ENCODE peak calls at places on chromosomes 4 and X, in seven cellular contexts. One of them, this sample, is unnamed.
A peak's percentile ranks its signal among the peaks of the same experiment; 100 is the strongest.

GRCh38 chr4:76758290-76758882 is 139.6 kb downstream of the SOWAHB start:
- DNase-seq in neural progenitor cell: peak; percentile 51
- DNase-seq in lower lobe of right lung: no peak
- DNase-seq in PC-3: peak; percentile 70
- DNase-seq in kidney: no peak
- DNase-seq in CD8-positive, alpha-beta memory T cell: no peak
- DNase-seq in naive thymus-derived CD4-positive, alpha-beta T cell: no peak
- DNase-seq in this sample: no peak

GRCh38 chr4:25129926-25130325 is 30.3 kb downstream of the SEPSECS start:
- DNase-seq in neural progenitor cell: no peak
- DNase-seq in lower lobe of right lung: no peak
- DNase-seq in PC-3: no peak
- DNase-seq in kidney: no peak
- DNase-seq in CD8-positive, alpha-beta memory T cell: no peak
- DNase-seq in naive thymus-derived CD4-positive, alpha-beta T cell: no peak
- DNase-seq in this sample: no peak

GRCh38 chrX:113512700-113513395 is 672.2 kb upstream of the AMOT start:
- DNase-seq in neural progenitor cell: no peak
- DNase-seq in lower lobe of right lung: no peak
- DNase-seq in PC-3: peak; percentile 84
- DNase-seq in kidney: no peak
- DNase-seq in CD8-positive, alpha-beta memory T cell: no peak
- DNase-seq in naive thymus-derived CD4-positive, alpha-beta T cell: no peak
- DNase-seq in this sample: no peak

GRCh38 chrX:68732906-68733493 is 85.5 kb downstream of the STARD8 start:
- DNase-seq in neural progenitor cell: peak; percentile 76
- DNase-seq in lower lobe of right lung: peak; percentile 69
- DNase-seq in PC-3: peak; percentile 71
- DNase-seq in kidney: peak; percentile 81
- DNase-seq in CD8-positive, alpha-beta memory T cell: peak; percentile 62
- DNase-seq in naive thymus-derived CD4-positive, alpha-beta T cell: peak; percentile 37
- DNase-seq in this sample: peak; percentile 85

GRCh38 chr4:81650871-81651270 is 179.2 kb upstream of the RASGEF1B start:
- DNase-seq in neural progenitor cell: no peak
- DNase-seq in lower lobe of right lung: no peak
- DNase-seq in PC-3: no peak
- DNase-seq in kidney: no peak
- DNase-seq in CD8-positive, alpha-beta memory T cell: no peak
- DNase-seq in naive thymus-derived CD4-positive, alpha-beta T cell: no peak
- DNase-seq in this sample: no peak

GRCh38 chr4:157052429-157053040 is 23.4 kb upstream of the GLRB start:
- DNase-seq in neural progenitor cell: no peak
- DNase-seq in lower lobe of right lung: no peak
- DNase-seq in PC-3: no peak
- DNase-seq in kidney: no peak
- DNase-seq in CD8-positive, alpha-beta memory T cell: no peak
- DNase-seq in naive thymus-derived CD4-positive, alpha-beta T cell: no peak
- DNase-seq in this sample: no peak

GRCh38 chrX:121558886-121559285 is 511.5 kb downstream of the GLUD2 start:
- DNase-seq in neural progenitor cell: no peak
- DNase-seq in lower lobe of right lung: no peak
- DNase-seq in PC-3: no peak
- DNase-seq in kidney: no peak
- DNase-seq in CD8-positive, alpha-beta memory T cell: no peak
- DNase-seq in naive thymus-derived CD4-positive, alpha-beta T cell: no peak
- DNase-seq in this sample: no peak

GRCh38 chr4:38313999-38314561 is 349.9 kb upstream of the KLF3 start:
- DNase-seq in neural progenitor cell: no peak
- DNase-seq in lower lobe of right lung: no peak
- DNase-seq in PC-3: peak; percentile 79
- DNase-seq in kidney: no peak
- DNase-seq in CD8-positive, alpha-beta memory T cell: no peak
- DNase-seq in naive thymus-derived CD4-positive, alpha-beta T cell: no peak
- DNase-seq in this sample: no peak

GRCh38 chrX:99857455-99857854 is 552.6 kb downstream of the PCDH19 start:
- DNase-seq in neural progenitor cell: peak; percentile 3
- DNase-seq in lower lobe of right lung: no peak
- DNase-seq in PC-3: no peak
- DNase-seq in kidney: no peak
- DNase-seq in CD8-positive, alpha-beta memory T cell: no peak
- DNase-seq in naive thymus-derived CD4-positive, alpha-beta T cell: no peak
- DNase-seq in this sample: no peak

GRCh38 chrX:38474543-38474942 is 86.8 kb upstream of the TSPAN7 start:
- DNase-seq in neural progenitor cell: no peak
- DNase-seq in lower lobe of right lung: no peak
- DNase-seq in PC-3: no peak
- DNase-seq in kidney: no peak
- DNase-seq in CD8-positive, alpha-beta memory T cell: no peak
- DNase-seq in naive thymus-derived CD4-positive, alpha-beta T cell: no peak
- DNase-seq in this sample: no peak

GRCh38 chrX:9339603-9340569 is 125.0 kb upstream of the TBL1X start:
- DNase-seq in neural progenitor cell: no peak
- DNase-seq in lower lobe of right lung: no peak
- DNase-seq in PC-3: no peak
- DNase-seq in kidney: peak; percentile 81
- DNase-seq in CD8-positive, alpha-beta memory T cell: peak; percentile 56
- DNase-seq in naive thymus-derived CD4-positive, alpha-beta T cell: peak; percentile 41
- DNase-seq in this sample: peak; percentile 83

GRCh38 chr4:24849662-24850280 is 54.4 kb downstream of the SOD3 start:
- DNase-seq in neural progenitor cell: no peak
- DNase-seq in lower lobe of right lung: no peak
- DNase-seq in PC-3: no peak
- DNase-seq in kidney: no peak
- DNase-seq in CD8-positive, alpha-beta memory T cell: no peak
- DNase-seq in naive thymus-derived CD4-positive, alpha-beta T cell: no peak
- DNase-seq in this sample: no peak

GRCh38 chr4:184451726-184452125 is 22.6 kb downstream of the IRF2 start:
- DNase-seq in neural progenitor cell: no peak
- DNase-seq in lower lobe of right lung: no peak
- DNase-seq in PC-3: no peak
- DNase-seq in kidney: no peak
- DNase-seq in CD8-positive, alpha-beta memory T cell: no peak
- DNase-seq in naive thymus-derived CD4-positive, alpha-beta T cell: no peak
- DNase-seq in this sample: no peak

GRCh38 chr4:184450743-184451142 is 23.6 kb downstream of the IRF2 start:
- DNase-seq in neural progenitor cell: no peak
- DNase-seq in lower lobe of right lung: no peak
- DNase-seq in PC-3: no peak
- DNase-seq in kidney: no peak
- DNase-seq in CD8-positive, alpha-beta memory T cell: no peak
- DNase-seq in naive thymus-derived CD4-positive, alpha-beta T cell: no peak
- DNase-seq in this sample: no peak

GRCh38 chr4:184447664-184448063 is 26.7 kb downstream of the IRF2 start:
- DNase-seq in neural progenitor cell: no peak
- DNase-seq in lower lobe of right lung: no peak
- DNase-seq in PC-3: no peak
- DNase-seq in kidney: no peak
- DNase-seq in CD8-positive, alpha-beta memory T cell: no peak
- DNase-seq in naive thymus-derived CD4-positive, alpha-beta T cell: no peak
- DNase-seq in this sample: no peak

GRCh38 chr4:184448828-184449227 is 25.5 kb downstream of the IRF2 start:
- DNase-seq in neural progenitor cell: peak; percentile 33
- DNase-seq in lower lobe of right lung: peak; percentile 51
- DNase-seq in PC-3: no peak
- DNase-seq in kidney: no peak
- DNase-seq in CD8-positive, alpha-beta memory T cell: no peak
- DNase-seq in naive thymus-derived CD4-positive, alpha-beta T cell: peak; percentile 6
- DNase-seq in this sample: no peak

GRCh38 chr4:184450045-184450444 is 24.3 kb downstream of the IRF2 start:
- DNase-seq in neural progenitor cell: no peak
- DNase-seq in lower lobe of right lung: no peak
- DNase-seq in PC-3: peak; percentile 44
- DNase-seq in kidney: no peak
- DNase-seq in CD8-positive, alpha-beta memory T cell: no peak
- DNase-seq in naive thymus-derived CD4-positive, alpha-beta T cell: no peak
- DNase-seq in this sample: no peak
- H3K27ac ChIP-seq in neural progenitor cell: no peak overlapping the region
- H3K27ac ChIP-seq in lower lobe of right lung: peak overlapping the region; percentile 79
- H3K27ac ChIP-seq in PC-3: no peak overlapping the region
- H3K27ac ChIP-seq in kidney: peak overlapping the region; percentile 96
- H3K27ac ChIP-seq in CD8-positive, alpha-beta memory T cell: no peak overlapping the region
- H3K27ac ChIP-seq in naive thymus-derived CD4-positive, alpha-beta T cell: no peak overlapping the region
- H3K27ac ChIP-seq in this sample: peak overlapping the region; percentile 85

DNA sequence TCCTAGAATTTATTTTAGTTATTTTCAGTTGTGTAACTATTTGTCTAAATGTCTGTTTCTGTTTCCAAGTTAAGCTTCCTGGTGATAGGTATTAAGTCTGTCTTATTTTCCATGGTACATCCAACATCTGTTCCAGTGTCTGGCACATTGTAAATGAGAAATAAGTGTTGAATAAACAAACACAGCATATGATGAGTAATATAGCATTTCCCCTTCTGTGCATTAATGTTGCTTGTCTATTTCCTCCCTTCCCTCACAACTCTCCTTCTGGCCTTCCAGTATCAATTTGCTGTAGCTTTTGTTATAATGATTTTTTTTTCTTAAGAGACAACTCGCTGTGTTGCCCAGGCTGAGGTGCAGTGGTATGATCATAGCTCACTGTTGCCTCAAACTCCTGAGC is 36.1 kb downstream of the COPS4 start:
- DNase-seq in neural progenitor cell: no peak
- DNase-seq in lower lobe of right lung: no peak
- DNase-seq in PC-3: peak; percentile 30
- DNase-seq in kidney: no peak
- DNase-seq in CD8-positive, alpha-beta memory T cell: no peak
- DNase-seq in naive thymus-derived CD4-positive, alpha-beta T cell: no peak
- DNase-seq in this sample: no peak
- H3K27ac ChIP-seq in neural progenitor cell: no peak overlapping the region
- H3K27ac ChIP-seq in lower lobe of right lung: no peak overlapping the region
- H3K27ac ChIP-seq in PC-3: no peak overlapping the region
- H3K27ac ChIP-seq in kidney: no peak overlapping the region
- H3K27ac ChIP-seq in CD8-positive, alpha-beta memory T cell: no peak overlapping the region
- H3K27ac ChIP-seq in naive thymus-derived CD4-positive, alpha-beta T cell: no peak overlapping the region
- H3K27ac ChIP-seq in this sample: no peak overlapping the region

GRCh38 chr4:110869114-110869513 is 246.2 kb upstream of the PITX2 start:
- DNase-seq in neural progenitor cell: no peak
- DNase-seq in lower lobe of right lung: no peak
- DNase-seq in PC-3: no peak
- DNase-seq in kidney: no peak
- DNase-seq in CD8-positive, alpha-beta memory T cell: no peak
- DNase-seq in naive thymus-derived CD4-positive, alpha-beta T cell: no peak
- DNase-seq in this sample: no peak
- H3K27ac ChIP-seq in neural progenitor cell: no peak overlapping the region
- H3K27ac ChIP-seq in lower lobe of right lung: no peak overlapping the region
- H3K27ac ChIP-seq in PC-3: no peak overlapping the region
- H3K27ac ChIP-seq in kidney: no peak overlapping the region
- H3K27ac ChIP-seq in CD8-positive, alpha-beta memory T cell: no peak overlapping the region
- H3K27ac ChIP-seq in naive thymus-derived CD4-positive, alpha-beta T cell: no peak overlapping the region
- H3K27ac ChIP-seq in this sample: no peak overlapping the region

GRCh38 chr4:75718529-75718928 is 5.8 kb upstream of the USO1 start:
- DNase-seq in neural progenitor cell: no peak
- DNase-seq in lower lobe of right lung: no peak
- DNase-seq in PC-3: peak; percentile 35
- DNase-seq in kidney: no peak
- DNase-seq in CD8-positive, alpha-beta memory T cell: no peak
- DNase-seq in naive thymus-derived CD4-positive, alpha-beta T cell: no peak
- DNase-seq in this sample: no peak

GRCh38 chr4:75714681-75715080 is 9.7 kb upstream of the USO1 start:
- DNase-seq in neural progenitor cell: no peak
- DNase-seq in lower lobe of right lung: no peak
- DNase-seq in PC-3: no peak
- DNase-seq in kidney: no peak
- DNase-seq in CD8-positive, alpha-beta memory T cell: no peak
- DNase-seq in naive thymus-derived CD4-positive, alpha-beta T cell: no peak
- DNase-seq in this sample: no peak

GRCh38 chr4:75717332-75717873 is 7.0 kb upstream of the USO1 start:
- DNase-seq in neural progenitor cell: no peak
- DNase-seq in lower lobe of right lung: no peak
- DNase-seq in PC-3: no peak
- DNase-seq in kidney: no peak
- DNase-seq in CD8-positive, alpha-beta memory T cell: no peak
- DNase-seq in naive thymus-derived CD4-positive, alpha-beta T cell: no peak
- DNase-seq in this sample: no peak

GRCh38 chr4:75710246-75710645 is 14.1 kb upstream of the USO1 start:
- DNase-seq in neural progenitor cell: no peak
- DNase-seq in lower lobe of right lung: no peak
- DNase-seq in PC-3: no peak
- DNase-seq in kidney: no peak
- DNase-seq in CD8-positive, alpha-beta memory T cell: no peak
- DNase-seq in naive thymus-derived CD4-positive, alpha-beta T cell: no peak
- DNase-seq in this sample: no peak

DNA sequence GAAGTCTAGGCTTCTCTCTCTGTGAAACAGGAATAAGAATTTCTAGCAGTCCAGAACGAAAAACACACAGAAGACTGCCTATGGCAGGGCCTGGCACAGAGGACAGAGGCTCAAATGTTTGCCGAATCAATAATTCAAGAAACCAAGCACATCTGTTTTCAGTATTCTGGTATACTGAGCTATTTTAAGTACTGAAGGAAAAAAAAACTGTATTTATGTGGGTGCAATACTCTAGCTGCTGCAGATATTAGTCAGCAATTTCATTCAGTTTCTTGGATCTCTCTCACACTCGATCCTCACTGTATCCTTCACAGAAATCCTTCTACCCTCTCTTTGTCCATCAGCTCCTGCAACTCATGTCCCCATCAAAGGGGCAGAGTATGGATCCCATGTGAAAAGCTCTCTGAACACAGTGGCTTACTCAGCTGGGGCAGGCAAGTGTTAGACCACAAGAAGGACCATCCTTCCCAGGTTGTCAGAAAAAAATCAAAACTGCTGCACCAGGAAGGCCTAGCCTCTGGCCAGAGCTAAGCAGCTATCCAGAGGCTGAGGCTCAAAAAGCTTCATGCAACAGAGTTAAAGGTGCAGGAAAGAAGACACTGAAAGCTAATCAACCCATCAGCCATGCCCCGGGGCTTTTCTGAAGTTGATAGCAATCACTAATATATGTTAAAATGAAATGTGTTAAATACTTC is 9.1 kb upstream of the USO1 start:
- DNase-seq in neural progenitor cell: no peak
- DNase-seq in lower lobe of right lung: no peak
- DNase-seq in PC-3: no peak
- DNase-seq in kidney: no peak
- DNase-seq in CD8-positive, alpha-beta memory T cell: no peak
- DNase-seq in naive thymus-derived CD4-positive, alpha-beta T cell: no peak
- DNase-seq in this sample: no peak
- H3K27ac ChIP-seq in neural progenitor cell: no peak overlapping the region
- H3K27ac ChIP-seq in lower lobe of right lung: no peak overlapping the region
- H3K27ac ChIP-seq in PC-3: no peak overlapping the region
- H3K27ac ChIP-seq in kidney: no peak overlapping the region
- H3K27ac ChIP-seq in CD8-positive, alpha-beta memory T cell: no peak overlapping the region
- H3K27ac ChIP-seq in naive thymus-derived CD4-positive, alpha-beta T cell: no peak overlapping the region
- H3K27ac ChIP-seq in this sample: no peak overlapping the region